ENCODE peak calls at places on chromosomes 2 and 18, in seven cellular contexts. One of them, this sample, is unnamed.
A peak's percentile ranks its signal among the peaks of the same experiment; 100 is the strongest.

GRCh38 chr2:55296393-55296792 is 27.4 kb upstream of the MTIF2 start:
- DNase-seq in NCI-H510A: no peak
- DNase-seq in stimulated activated naive CD8-positive, alpha-beta T cell treated with anti-CD3 and anti-CD28 coated beads, Interleukin-15, Interleukin-2, amounts not matched to agents 100 U/mL and 50 U/mL, for 24 hours: no peak
- DNase-seq in choroid plexus epithelial cell: no peak
- DNase-seq in amniotic epithelial cell: no peak
- DNase-seq in stimulated activated CD4-positive, alpha-beta T cell treated with anti-CD3 and anti-CD28 coated beads, Interleukin-15, amount 100 ng/mL, for 24 hours: no peak
- DNase-seq in breast epithelium: no peak
- DNase-seq in this sample: no peak

GRCh38 chr18:62881509-62882016 is 166.2 kb downstream of the PHLPP1 start:
- DNase-seq in choroid plexus epithelial cell: peak; percentile 97
- DNase-seq in amniotic epithelial cell: peak; percentile 91
- DNase-seq in NCI-H510A: peak; percentile 70
- DNase-seq in stimulated activated naive CD8-positive, alpha-beta T cell treated with anti-CD3 and anti-CD28 coated beads, Interleukin-15, Interleukin-2, amounts not matched to agents 100 U/mL and 50 U/mL, for 24 hours: no peak
- DNase-seq in breast epithelium: peak; percentile 48
- DNase-seq in stimulated activated CD4-positive, alpha-beta T cell treated with anti-CD3 and anti-CD28 coated beads, Interleukin-15, amount 100 ng/mL, for 24 hours: peak; percentile 11
- DNase-seq in this sample: peak; percentile 12

GRCh38 chr2:234368861-234369261 is 128.0 kb downstream of the ARL4C start:
- DNase-seq in stimulated activated naive CD8-positive, alpha-beta T cell treated with anti-CD3 and anti-CD28 coated beads, Interleukin-15, Interleukin-2, amounts not matched to agents 100 U/mL and 50 U/mL, for 24 hours: peak; percentile 53
- DNase-seq in stimulated activated CD4-positive, alpha-beta T cell treated with anti-CD3 and anti-CD28 coated beads, Interleukin-15, amount 100 ng/mL, for 24 hours: peak; percentile 63
- DNase-seq in amniotic epithelial cell: peak; percentile 85
- DNase-seq in breast epithelium: peak; percentile 53
- DNase-seq in choroid plexus epithelial cell: peak; percentile 26
- DNase-seq in NCI-H510A: peak; percentile 34
- DNase-seq in this sample: peak; percentile 39

GRCh38 chr18:37282386-37283037 is 283.1 kb downstream of the CELF4 start:
- DNase-seq in stimulated activated naive CD8-positive, alpha-beta T cell treated with anti-CD3 and anti-CD28 coated beads, Interleukin-15, Interleukin-2, amounts not matched to agents 100 U/mL and 50 U/mL, for 24 hours: no peak
- DNase-seq in choroid plexus epithelial cell: no peak
- DNase-seq in NCI-H510A: no peak
- DNase-seq in amniotic epithelial cell: no peak
- DNase-seq in stimulated activated CD4-positive, alpha-beta T cell treated with anti-CD3 and anti-CD28 coated beads, Interleukin-15, amount 100 ng/mL, for 24 hours: no peak
- DNase-seq in breast epithelium: no peak
- DNase-seq in this sample: no peak

GRCh38 chr2:119179951-119180350 is 21.4 kb upstream of the C1QL2 start:
- DNase-seq in amniotic epithelial cell: no peak
- DNase-seq in choroid plexus epithelial cell: peak; percentile 15
- DNase-seq in stimulated activated naive CD8-positive, alpha-beta T cell treated with anti-CD3 and anti-CD28 coated beads, Interleukin-15, Interleukin-2, amounts not matched to agents 100 U/mL and 50 U/mL, for 24 hours: no peak
- DNase-seq in NCI-H510A: no peak
- DNase-seq in stimulated activated CD4-positive, alpha-beta T cell treated with anti-CD3 and anti-CD28 coated beads, Interleukin-15, amount 100 ng/mL, for 24 hours: no peak
- DNase-seq in breast epithelium: no peak
- DNase-seq in this sample: no peak

GRCh38 chr18:60322591-60322990 is 50.0 kb downstream of the MC4R start:
- DNase-seq in choroid plexus epithelial cell: peak; percentile 28
- DNase-seq in breast epithelium: no peak
- DNase-seq in amniotic epithelial cell: no peak
- DNase-seq in stimulated activated naive CD8-positive, alpha-beta T cell treated with anti-CD3 and anti-CD28 coated beads, Interleukin-15, Interleukin-2, amounts not matched to agents 100 U/mL and 50 U/mL, for 24 hours: no peak
- DNase-seq in NCI-H510A: no peak
- DNase-seq in stimulated activated CD4-positive, alpha-beta T cell treated with anti-CD3 and anti-CD28 coated beads, Interleukin-15, amount 100 ng/mL, for 24 hours: no peak
- DNase-seq in this sample: no peak

GRCh38 chr18:67771271-67771670 is 254.8 kb upstream of the DSEL start:
- DNase-seq in breast epithelium: no peak
- DNase-seq in amniotic epithelial cell: peak; percentile 67
- DNase-seq in stimulated activated CD4-positive, alpha-beta T cell treated with anti-CD3 and anti-CD28 coated beads, Interleukin-15, amount 100 ng/mL, for 24 hours: no peak
- DNase-seq in choroid plexus epithelial cell: peak; percentile 70
- DNase-seq in NCI-H510A: no peak
- DNase-seq in stimulated activated naive CD8-positive, alpha-beta T cell treated with anti-CD3 and anti-CD28 coated beads, Interleukin-15, Interleukin-2, amounts not matched to agents 100 U/mL and 50 U/mL, for 24 hours: no peak
- DNase-seq in this sample: no peak

GRCh38 chr2:4618141-4618540 is 914.8 kb downstream of the DCDC2C start:
- DNase-seq in stimulated activated CD4-positive, alpha-beta T cell treated with anti-CD3 and anti-CD28 coated beads, Interleukin-15, amount 100 ng/mL, for 24 hours: no peak
- DNase-seq in amniotic epithelial cell: no peak
- DNase-seq in choroid plexus epithelial cell: no peak
- DNase-seq in breast epithelium: no peak
- DNase-seq in stimulated activated naive CD8-positive, alpha-beta T cell treated with anti-CD3 and anti-CD28 coated beads, Interleukin-15, Interleukin-2, amounts not matched to agents 100 U/mL and 50 U/mL, for 24 hours: no peak
- DNase-seq in NCI-H510A: peak; percentile 19
- DNase-seq in this sample: no peak

GRCh38 chr2:8149985-8150547 is 531.8 kb upstream of the ID2 start:
- DNase-seq in stimulated activated naive CD8-positive, alpha-beta T cell treated with anti-CD3 and anti-CD28 coated beads, Interleukin-15, Interleukin-2, amounts not matched to agents 100 U/mL and 50 U/mL, for 24 hours: no peak
- DNase-seq in amniotic epithelial cell: peak; percentile 75
- DNase-seq in NCI-H510A: no peak
- DNase-seq in breast epithelium: no peak
- DNase-seq in choroid plexus epithelial cell: peak; percentile 82
- DNase-seq in stimulated activated CD4-positive, alpha-beta T cell treated with anti-CD3 and anti-CD28 coated beads, Interleukin-15, amount 100 ng/mL, for 24 hours: no peak
- DNase-seq in this sample: no peak

GRCh38 chr2:142936629-142937028 is 59.2 kb downstream of the KYNU start:
- DNase-seq in stimulated activated naive CD8-positive, alpha-beta T cell treated with anti-CD3 and anti-CD28 coated beads, Interleukin-15, Interleukin-2, amounts not matched to agents 100 U/mL and 50 U/mL, for 24 hours: no peak
- DNase-seq in amniotic epithelial cell: no peak
- DNase-seq in choroid plexus epithelial cell: no peak
- DNase-seq in NCI-H510A: no peak
- DNase-seq in breast epithelium: no peak
- DNase-seq in stimulated activated CD4-positive, alpha-beta T cell treated with anti-CD3 and anti-CD28 coated beads, Interleukin-15, amount 100 ng/mL, for 24 hours: no peak
- DNase-seq in this sample: no peak

GRCh38 chr2:20565623-20566236 is 85.2 kb downstream of the HS1BP3 start:
- DNase-seq in stimulated activated naive CD8-positive, alpha-beta T cell treated with anti-CD3 and anti-CD28 coated beads, Interleukin-15, Interleukin-2, amounts not matched to agents 100 U/mL and 50 U/mL, for 24 hours: no peak
- DNase-seq in breast epithelium: no peak
- DNase-seq in amniotic epithelial cell: peak; percentile 78
- DNase-seq in stimulated activated CD4-positive, alpha-beta T cell treated with anti-CD3 and anti-CD28 coated beads, Interleukin-15, amount 100 ng/mL, for 24 hours: no peak
- DNase-seq in choroid plexus epithelial cell: no peak
- DNase-seq in NCI-H510A: no peak
- DNase-seq in this sample: no peak

GRCh38 chr2:98757904-98758421 is 27.0 kb upstream of the MGAT4A start:
- DNase-seq in choroid plexus epithelial cell: peak; percentile 82
- DNase-seq in NCI-H510A: no peak
- DNase-seq in stimulated activated naive CD8-positive, alpha-beta T cell treated with anti-CD3 and anti-CD28 coated beads, Interleukin-15, Interleukin-2, amounts not matched to agents 100 U/mL and 50 U/mL, for 24 hours: peak; percentile 53
- DNase-seq in amniotic epithelial cell: peak; percentile 13
- DNase-seq in breast epithelium: peak; percentile 92
- DNase-seq in stimulated activated CD4-positive, alpha-beta T cell treated with anti-CD3 and anti-CD28 coated beads, Interleukin-15, amount 100 ng/mL, for 24 hours: peak; percentile 53
- DNase-seq in this sample: peak; percentile 57

GRCh38 chr2:230898016-230898415 is 27.0 kb downstream of the GPR55 start:
- DNase-seq in amniotic epithelial cell: no peak
- DNase-seq in stimulated activated naive CD8-positive, alpha-beta T cell treated with anti-CD3 and anti-CD28 coated beads, Interleukin-15, Interleukin-2, amounts not matched to agents 100 U/mL and 50 U/mL, for 24 hours: peak; percentile 3
- DNase-seq in choroid plexus epithelial cell: no peak
- DNase-seq in breast epithelium: no peak
- DNase-seq in stimulated activated CD4-positive, alpha-beta T cell treated with anti-CD3 and anti-CD28 coated beads, Interleukin-15, amount 100 ng/mL, for 24 hours: no peak
- DNase-seq in NCI-H510A: no peak
- DNase-seq in this sample: no peak

GRCh38 chr2:165675551-165675968 is 118.5 kb downstream of the GALNT3 start:
- DNase-seq in amniotic epithelial cell: peak; percentile 20
- DNase-seq in stimulated activated CD4-positive, alpha-beta T cell treated with anti-CD3 and anti-CD28 coated beads, Interleukin-15, amount 100 ng/mL, for 24 hours: no peak
- DNase-seq in stimulated activated naive CD8-positive, alpha-beta T cell treated with anti-CD3 and anti-CD28 coated beads, Interleukin-15, Interleukin-2, amounts not matched to agents 100 U/mL and 50 U/mL, for 24 hours: no peak
- DNase-seq in breast epithelium: no peak
- DNase-seq in choroid plexus epithelial cell: peak; percentile 10
- DNase-seq in NCI-H510A: no peak
- DNase-seq in this sample: no peak